ENCODE peak calls at places on chromosomes 7 and 10, in nine cellular contexts. V is endodermal cell, M is ovary, I is GM23248, Q is mesendoderm, A is cardiac muscle cell, O is psoas muscle, G is GM06990, U is keratinocyte. C is an unnamed sample. For H3K36me3, the result is how much of the 10 kb centered on the place peaks cover.

GRCh38 chr7:74297516-74298233 is 8.5 kb downstream of the CLIP2 start:
- DNase-seq in V (no peak), M (no peak), I (no peak), Q (no peak), A (no peak), O (no peak), G (no peak), U (no peak), C (no peak)

GRCh38 chr10:102139281-102140110 is 6.7 kb downstream of the PPRC1 start:
- DNase-seq in V (no peak), M (no peak), I (no peak), Q (no peak), A (no peak), O (no peak), G (no peak), U (no peak), C (no peak)

GRCh38 chr10:93999401-93999851 is 5.7 kb downstream of the PLCE1 start:
- DNase-seq in V (peak), M (peak), I (peak), Q (peak), A (peak), O (peak), G (no peak), U (no peak), C (no peak)

GRCh38 chr7:4268040-4268965 is 413.8 kb upstream of the FOXK1 start:
- DNase-seq in V (no peak), M (no peak), I (no peak), Q (no peak), A (no peak), O (no peak), G (no peak), U (no peak), C (no peak)

GRCh38 chr7:120760851-120761250 is 97.1 kb downstream of the TSPAN12 start:
- DNase-seq in V (no peak), M (no peak), I (no peak), Q (peak), A (no peak), O (no peak), G (no peak), U (no peak), C (no peak)

GRCh38 chr10:71246591-71247143 is 34.3 kb downstream of the UNC5B start:
- DNase-seq in V (no peak), M (no peak), I (no peak), Q (no peak), A (no peak), O (no peak), G (no peak), U (peak), C (no peak)

GRCh38 chr10:124578231-124579002 is 116.8 kb downstream of the LHPP start:
- DNase-seq in V (no peak), M (no peak), I (no peak), Q (no peak), A (no peak), O (peak), G (no peak), U (no peak), C (no peak)

GRCh38 chr7:45712872-45713668 is 138.9 kb downstream of the ADCY1 start:
- DNase-seq in V (peak), M (no peak), I (no peak), Q (no peak), A (no peak), O (no peak), G (no peak), U (no peak), C (no peak)

GRCh38 chr10:80471715-80472233 is 17.7 kb downstream of the TSPAN14 start:
- DNase-seq in V (no peak), M (no peak), I (no peak), Q (no peak), A (no peak), O (no peak), G (peak), U (peak), C (no peak)

GRCh38 chr10:91033536-91033935 is 112.6 kb upstream of the ANKRD1 start:
- DNase-seq in V (no peak), M (no peak), I (no peak), Q (no peak), A (no peak), O (no peak), G (no peak), U (no peak), C (no peak)

GRCh38 chr7:7934945-7935344 is 33.7 kb upstream of the GLCCI1 start:
- DNase-seq in V (no peak), M (no peak), I (no peak), Q (no peak), A (no peak), O (no peak), G (no peak), U (no peak), C (no peak)

GRCh38 chr10:52250562-52250961 is 63.5 kb upstream of the DKK1 start:
- DNase-seq in V (no peak), M (no peak), I (no peak), Q (no peak), A (no peak), O (no peak), G (no peak), U (no peak), C (no peak)

GRCh38 chr7:5685192-5685591 is 96.3 kb downstream of the RNF216 start:
- DNase-seq in V (no peak), M (no peak), I (no peak), Q (no peak), A (no peak), O (no peak), G (no peak), U (no peak), C (no peak)

GRCh38 chr7:135690566-135690965 is 28.3 kb downstream of the STMP1 start:
- DNase-seq in V (no peak), M (no peak), I (peak), Q (peak), A (no peak), O (no peak), G (no peak), U (no peak), C (no peak)

GRCh38 chr10:132151286-132151950 is 35.3 kb upstream of the DPYSL4 start:
- DNase-seq in V (no peak), M (no peak), I (no peak), Q (no peak), A (no peak), O (peak), G (no peak), U (no peak), C (no peak)

GRCh38 chr7:13017881-13018280 is 330.4 kb downstream of the ARL4A start:
- DNase-seq in V (no peak), M (no peak), I (no peak), Q (peak), A (no peak), O (no peak), G (no peak), U (no peak), C (no peak)

GRCh38 chr7:31114593-31115343 is 62.7 kb downstream of the ADCYAP1R1 start:
- DNase-seq in V (peak), M (no peak), I (peak), Q (peak), A (peak), O (no peak), G (no peak), U (peak), C (no peak)

GRCh38 chr7:96479015-96479645 is 157.2 kb upstream of the SLC25A13 start:
- DNase-seq in V (no peak), M (no peak), I (no peak), Q (no peak), A (no peak), O (no peak), G (no peak), U (no peak), C (no peak)

GRCh38 chr10:4981722-4982471 is 18.7 kb downstream of the AKR1C1 start:
- DNase-seq in V (peak), M (peak), I (peak), Q (peak), A (peak), O (no peak), G (no peak), U (peak), C (peak)

GRCh38 chr7:151135866-151136514 is 31.5 kb downstream of the GBX1 start:
- DNase-seq in V (no peak), M (peak), I (no peak), Q (no peak), A (no peak), O (peak), G (no peak), U (no peak), C (no peak)

GRCh38 chr7:151138541-151138910 is 29.0 kb downstream of the GBX1 start:
- DNase-seq in V (peak), M (peak), I (no peak), Q (peak), A (no peak), O (peak), G (no peak), U (no peak), C (no peak)

GRCh38 chr7:151137841-151138540 is 29.5 kb downstream of the GBX1 start:
- DNase-seq in V (peak), M (peak), I (no peak), Q (peak), A (peak), O (peak), G (no peak), U (no peak), C (no peak)

GRCh38 chr7:151136515-151136908 is 31.0 kb downstream of the GBX1 start:
- DNase-seq in V (no peak), M (no peak), I (no peak), Q (no peak), A (no peak), O (peak), G (no peak), U (no peak), C (no peak)

DNA sequence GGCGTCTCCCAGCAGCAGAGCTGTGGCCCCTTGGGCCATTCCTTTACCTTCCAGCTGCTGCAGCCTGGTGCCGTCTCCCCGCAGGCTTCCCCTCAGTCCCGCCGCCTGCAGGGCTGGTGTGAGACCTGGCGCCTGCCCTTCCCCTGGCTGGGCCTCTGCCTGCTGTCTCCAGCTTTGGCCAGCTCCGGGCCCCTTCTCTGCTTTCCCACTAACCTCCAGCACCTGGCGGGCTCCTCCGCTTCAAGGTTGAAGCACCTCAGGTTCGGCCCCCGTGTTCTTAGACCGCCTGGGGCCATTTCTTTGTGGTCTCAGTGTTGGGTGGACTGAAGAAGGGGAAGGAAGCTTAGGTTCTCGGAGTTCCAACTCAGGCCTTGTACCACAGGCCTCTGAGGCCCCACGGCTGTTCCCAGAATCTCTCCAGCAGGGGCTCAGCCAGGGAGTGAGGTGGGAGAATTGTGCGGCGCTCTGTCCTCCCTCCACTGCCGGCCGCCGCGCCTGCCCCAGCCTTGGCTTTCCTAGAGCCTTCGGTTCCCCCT is 30.4 kb downstream of the GBX1 start:
- DNase-seq in V (peak), M (peak), I (no peak), Q (peak), A (peak), O (peak), G (no peak), U (no peak), C (no peak)
- H3K36me3 ChIP-seq in V (under half), M (under half), I (under half), Q (under half), A (under half), O (half or more), G (under half), U (half or more), C (under half)

GRCh38 chr10:3197354-3198003 is 24.9 kb upstream of the PITRM1 start:
- DNase-seq in V (peak), M (peak), I (peak), Q (peak), A (peak), O (peak), G (peak), U (no peak), C (peak)
- H3K4me3 ChIP-seq in V (no peak), M (no peak), I (peak), Q (no peak), A (no peak), O (peak), G (no peak), U (peak), C (peak)

GRCh38 chr7:139393621-139394215 is 34.0 kb downstream of the LUC7L2 start:
- DNase-seq in V (no peak), M (no peak), I (peak), Q (peak), A (no peak), O (no peak), G (no peak), U (no peak), C (no peak)
- H3K36me3 ChIP-seq in V (half or more), M (under half), I (half or more), Q (under half), A (under half), O (half or more), G (under half), U (under half), C (under half)

GRCh38 chr7:151017953-151018420 is 6.3 kb downstream of the ATG9B start:
- DNase-seq in V (peak), M (peak), I (peak), Q (peak), A (peak), O (peak), G (peak), U (no peak), C (no peak)

GRCh38 chr7:151018421-151019129 is 5.7 kb downstream of the ATG9B start:
- DNase-seq in V (peak), M (no peak), I (peak), Q (peak), A (peak), O (no peak), G (no peak), U (no peak), C (no peak)

GRCh38 chr7:151016942-151017341 is 7.4 kb downstream of the ATG9B start:
- DNase-seq in V (peak), M (no peak), I (no peak), Q (no peak), A (no peak), O (no peak), G (no peak), U (no peak), C (no peak)

GRCh38 chr7:151016505-151016904 is 7.8 kb downstream of the ATG9B start:
- DNase-seq in V (no peak), M (no peak), I (no peak), Q (no peak), A (no peak), O (no peak), G (no peak), U (no peak), C (no peak)

GRCh38 chr7:151017370-151017952 is 6.8 kb downstream of the ATG9B start:
- DNase-seq in V (peak), M (no peak), I (no peak), Q (no peak), A (no peak), O (no peak), G (no peak), U (no peak), C (no peak)
- H3K4me3 ChIP-seq in V (no peak), M (no peak), I (no peak), Q (no peak), A (peak), O (no peak), G (no peak), U (no peak), C (no peak)